ENCODE peak calls at places on chromosomes 2 and 18, in seven cellular contexts. One of them, this sample, is unnamed.

GRCh38 chr2:209323738-209324137 is 100.1 kb upstream of the MAP2 start:
- DNase-seq in A549: no peak
- DNase-seq in left lung: no peak
- DNase-seq in GM10248: no peak
- DNase-seq in AG10803: no peak
- DNase-seq in fibroblast of lung: no peak
- DNase-seq in AG04450: no peak
- DNase-seq in this sample: no peak

GRCh38 chr18:58805482-58806187 is 59.0 kb upstream of the ZNF532 start:
- DNase-seq in A549: no peak
- DNase-seq in left lung: no peak
- DNase-seq in GM10248: no peak
- DNase-seq in AG10803: no peak
- DNase-seq in fibroblast of lung: no peak
- DNase-seq in AG04450: no peak
- DNase-seq in this sample: no peak

GRCh38 chr2:30216157-30216556 is 15.2 kb upstream of the LBH start:
- DNase-seq in A549: no peak
- DNase-seq in left lung: no peak
- DNase-seq in GM10248: no peak
- DNase-seq in AG10803: peak
- DNase-seq in fibroblast of lung: no peak
- DNase-seq in AG04450: no peak
- DNase-seq in this sample: no peak

GRCh38 chr18:78676622-78677482 is 302.8 kb upstream of the SALL3 start:
- DNase-seq in A549: no peak
- DNase-seq in left lung: peak
- DNase-seq in GM10248: no peak
- DNase-seq in AG10803: no peak
- DNase-seq in fibroblast of lung: no peak
- DNase-seq in AG04450: no peak
- DNase-seq in this sample: no peak

GRCh38 chr2:116924509-116924908 is 890.0 kb upstream of the DDX18 start:
- DNase-seq in A549: no peak
- DNase-seq in left lung: no peak
- DNase-seq in GM10248: no peak
- DNase-seq in AG10803: no peak
- DNase-seq in fibroblast of lung: no peak
- DNase-seq in AG04450: no peak
- DNase-seq in this sample: no peak

GRCh38 chr2:230690439-230690838 is 22.2 kb upstream of the CAB39 start:
- DNase-seq in A549: no peak
- DNase-seq in left lung: no peak
- DNase-seq in GM10248: no peak
- DNase-seq in AG10803: peak
- DNase-seq in fibroblast of lung: peak
- DNase-seq in AG04450: no peak
- DNase-seq in this sample: no peak

GRCh38 chr18:50707841-50708240 is 112.0 kb downstream of the MRO start:
- DNase-seq in A549: no peak
- DNase-seq in left lung: no peak
- DNase-seq in GM10248: no peak
- DNase-seq in AG10803: peak
- DNase-seq in fibroblast of lung: no peak
- DNase-seq in AG04450: no peak
- DNase-seq in this sample: no peak

GRCh38 chr18:24016643-24017042 is 2.1 kb downstream of the TTC39C start:
- DNase-seq in A549: peak
- DNase-seq in left lung: no peak
- DNase-seq in GM10248: no peak
- DNase-seq in AG10803: no peak
- DNase-seq in fibroblast of lung: no peak
- DNase-seq in AG04450: no peak
- DNase-seq in this sample: no peak

GRCh38 chr2:160425394-160425793 is 68.2 kb downstream of the RBMS1 start:
- DNase-seq in A549: no peak
- DNase-seq in left lung: no peak
- DNase-seq in GM10248: no peak
- DNase-seq in AG10803: no peak
- DNase-seq in fibroblast of lung: peak
- DNase-seq in AG04450: no peak
- DNase-seq in this sample: no peak

GRCh38 chr18:77131100-77131651 is 1.4 kb downstream of the MBP start:
- DNase-seq in A549: no peak
- DNase-seq in left lung: peak
- DNase-seq in GM10248: peak
- DNase-seq in AG10803: no peak
- DNase-seq in fibroblast of lung: peak
- DNase-seq in AG04450: no peak
- DNase-seq in this sample: peak

GRCh38 chr18:75456277-75456676 is 28.8 kb upstream of the SMIM21 start:
- DNase-seq in A549: no peak
- DNase-seq in left lung: no peak
- DNase-seq in GM10248: no peak
- DNase-seq in AG10803: no peak
- DNase-seq in fibroblast of lung: no peak
- DNase-seq in AG04450: no peak
- DNase-seq in this sample: no peak

GRCh38 chr2:84971799-84972790 is 1.1 kb downstream of the KCMF1 start:
- DNase-seq in A549: peak
- DNase-seq in left lung: peak
- DNase-seq in GM10248: peak
- DNase-seq in AG10803: peak
- DNase-seq in fibroblast of lung: peak
- DNase-seq in AG04450: no peak
- DNase-seq in this sample: peak

GRCh38 chr2:176562359-176563043 is 293.3 kb downstream of the MTX2 start:
- DNase-seq in A549: peak
- DNase-seq in left lung: no peak
- DNase-seq in GM10248: no peak
- DNase-seq in AG10803: peak
- DNase-seq in fibroblast of lung: peak
- DNase-seq in AG04450: no peak
- DNase-seq in this sample: no peak

GRCh38 chr2:36290306-36290705 is 65.3 kb upstream of the CRIM1 start:
- DNase-seq in A549: peak
- DNase-seq in left lung: no peak
- DNase-seq in GM10248: no peak
- DNase-seq in AG10803: peak
- DNase-seq in fibroblast of lung: peak
- DNase-seq in AG04450: no peak
- DNase-seq in this sample: no peak

DNA sequence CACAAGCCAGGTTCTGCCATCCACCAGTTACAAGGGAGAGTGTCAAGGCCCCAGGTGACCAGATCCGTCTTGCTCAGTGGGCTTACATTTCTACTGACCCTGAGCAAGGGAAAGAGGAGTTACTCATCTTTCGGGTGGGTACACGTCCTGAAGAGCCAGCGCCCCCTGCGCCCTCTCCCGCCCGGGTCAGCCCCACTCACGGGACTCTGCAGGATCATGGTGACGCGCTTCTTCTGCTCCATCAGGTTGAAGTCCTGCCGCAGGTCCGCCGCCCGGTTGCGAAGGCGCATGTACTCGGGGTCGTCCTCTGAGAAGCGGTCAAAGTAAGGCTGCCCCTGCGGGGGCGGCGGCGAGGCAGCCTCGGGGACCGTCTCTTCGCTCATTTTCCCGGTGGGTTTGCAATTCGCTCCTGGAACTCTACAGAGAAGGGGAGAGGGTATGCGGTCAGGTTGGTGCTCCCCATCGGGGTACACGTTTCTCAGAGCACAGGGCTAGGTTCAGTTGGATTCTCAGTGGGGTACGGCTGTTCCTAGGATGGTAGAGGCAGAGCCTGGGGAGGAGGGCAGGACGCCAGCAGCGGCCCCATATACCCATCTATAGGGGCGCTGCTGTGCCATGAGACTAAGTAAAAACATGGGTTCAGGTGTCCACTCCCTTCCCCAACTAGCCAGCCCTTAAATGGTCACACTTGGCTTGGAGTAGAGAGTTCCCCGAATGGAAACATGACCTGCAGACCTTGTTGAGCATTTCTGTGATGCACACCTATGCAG is 61.8 kb downstream of the ADD2 start:
- DNase-seq in A549: no peak
- DNase-seq in left lung: no peak
- DNase-seq in GM10248: no peak
- DNase-seq in AG10803: no peak
- DNase-seq in fibroblast of lung: no peak
- DNase-seq in AG04450: no peak
- DNase-seq in this sample: no peak
- TF ChIP-seq CTCF in A549: no peak
- TF ChIP-seq CTCF in left lung: no peak
- TF ChIP-seq CTCF in GM10248: no peak
- TF ChIP-seq CTCF in AG10803: no peak
- TF ChIP-seq CTCF in fibroblast of lung: no peak
- TF ChIP-seq CTCF in AG04450: no peak
- TF ChIP-seq CTCF in this sample: no peak

GRCh38 chr2:98730053-98730850 is 680 bp downstream of the MGAT4A start:
- DNase-seq in A549: peak
- DNase-seq in left lung: peak
- DNase-seq in GM10248: no peak
- DNase-seq in AG10803: no peak
- DNase-seq in fibroblast of lung: no peak
- DNase-seq in AG04450: no peak
- DNase-seq in this sample: peak

GRCh38 chr2:98731709-98732349 is 897 bp upstream of the MGAT4A start:
- DNase-seq in A549: no peak
- DNase-seq in left lung: no peak
- DNase-seq in GM10248: no peak
- DNase-seq in AG10803: no peak
- DNase-seq in fibroblast of lung: no peak
- DNase-seq in AG04450: no peak
- DNase-seq in this sample: no peak

GRCh38 chr2:98732430-98733051 is 1.6 kb upstream of the MGAT4A start:
- DNase-seq in A549: no peak
- DNase-seq in left lung: no peak
- DNase-seq in GM10248: no peak
- DNase-seq in AG10803: no peak
- DNase-seq in fibroblast of lung: no peak
- DNase-seq in AG04450: no peak
- DNase-seq in this sample: no peak

GRCh38 chr2:98729652-98730051 is 1.3 kb downstream of the MGAT4A start:
- DNase-seq in A549: no peak
- DNase-seq in left lung: no peak
- DNase-seq in GM10248: no peak
- DNase-seq in AG10803: no peak
- DNase-seq in fibroblast of lung: no peak
- DNase-seq in AG04450: no peak
- DNase-seq in this sample: no peak

DNA sequence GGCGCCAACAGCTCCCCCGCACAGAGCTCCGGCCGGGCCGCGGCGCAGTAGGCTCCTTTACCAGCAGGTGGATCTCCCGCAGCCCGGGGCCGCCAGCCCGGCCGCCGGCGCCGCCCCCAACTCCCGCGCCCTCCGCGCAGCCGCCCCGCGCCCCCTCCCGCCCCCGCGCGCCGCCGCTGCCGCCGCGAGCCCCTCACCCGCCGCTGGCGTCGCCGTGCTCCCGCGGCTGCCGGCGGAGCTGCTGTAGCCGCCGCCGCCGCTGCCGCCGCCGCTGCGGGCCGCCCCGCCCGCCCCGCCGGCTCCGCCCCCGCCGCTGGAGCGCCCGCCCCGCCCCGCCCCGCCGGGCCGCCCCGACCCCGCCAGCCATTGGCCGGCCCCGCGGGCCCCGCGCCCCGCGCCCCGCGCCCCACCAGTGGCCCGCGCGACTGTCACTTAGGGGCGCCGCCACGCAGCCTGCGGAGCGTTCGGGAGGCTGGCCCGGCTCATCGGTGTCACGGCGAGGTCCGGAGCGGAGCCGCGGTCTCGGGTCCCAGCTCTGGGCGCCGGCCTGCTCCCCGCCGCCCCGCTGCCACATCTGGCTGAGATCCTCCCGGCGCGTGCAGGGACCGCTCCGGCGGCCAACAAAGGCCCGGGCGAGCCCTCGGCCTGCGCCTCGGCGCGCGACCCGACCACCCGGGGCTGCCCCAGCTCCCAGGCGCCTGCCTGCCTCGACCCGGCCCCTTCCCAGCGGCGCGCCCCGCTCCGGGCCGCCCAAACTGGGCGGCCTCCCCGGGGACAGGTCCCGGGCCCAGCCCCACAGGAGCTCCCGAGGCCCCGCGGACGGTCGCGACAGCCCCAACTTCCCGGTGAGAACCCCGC is at the start of gene MGAT4A:
- DNase-seq in A549: peak
- DNase-seq in left lung: peak
- DNase-seq in GM10248: peak
- DNase-seq in AG10803: peak
- DNase-seq in fibroblast of lung: peak
- DNase-seq in AG04450: no peak
- DNase-seq in this sample: peak
- TF ChIP-seq CTCF in A549: no peak
- TF ChIP-seq CTCF in left lung: no peak
- TF ChIP-seq CTCF in GM10248: no peak
- TF ChIP-seq CTCF in AG10803: no peak
- TF ChIP-seq CTCF in fibroblast of lung: no peak
- TF ChIP-seq CTCF in AG04450: peak
- TF ChIP-seq CTCF in this sample: peak

GRCh38 chr2:237942512-237942897 is 24.3 kb upstream of the UBE2F start:
- DNase-seq in A549: no peak
- DNase-seq in left lung: no peak
- DNase-seq in GM10248: no peak
- DNase-seq in AG10803: no peak
- DNase-seq in fibroblast of lung: no peak
- DNase-seq in AG04450: no peak
- DNase-seq in this sample: no peak
- TF ChIP-seq CTCF in A549: no peak
- TF ChIP-seq CTCF in left lung: no peak
- TF ChIP-seq CTCF in GM10248: no peak
- TF ChIP-seq CTCF in AG10803: no peak
- TF ChIP-seq CTCF in fibroblast of lung: no peak
- TF ChIP-seq CTCF in AG04450: no peak
- TF ChIP-seq CTCF in this sample: no peak

DNA sequence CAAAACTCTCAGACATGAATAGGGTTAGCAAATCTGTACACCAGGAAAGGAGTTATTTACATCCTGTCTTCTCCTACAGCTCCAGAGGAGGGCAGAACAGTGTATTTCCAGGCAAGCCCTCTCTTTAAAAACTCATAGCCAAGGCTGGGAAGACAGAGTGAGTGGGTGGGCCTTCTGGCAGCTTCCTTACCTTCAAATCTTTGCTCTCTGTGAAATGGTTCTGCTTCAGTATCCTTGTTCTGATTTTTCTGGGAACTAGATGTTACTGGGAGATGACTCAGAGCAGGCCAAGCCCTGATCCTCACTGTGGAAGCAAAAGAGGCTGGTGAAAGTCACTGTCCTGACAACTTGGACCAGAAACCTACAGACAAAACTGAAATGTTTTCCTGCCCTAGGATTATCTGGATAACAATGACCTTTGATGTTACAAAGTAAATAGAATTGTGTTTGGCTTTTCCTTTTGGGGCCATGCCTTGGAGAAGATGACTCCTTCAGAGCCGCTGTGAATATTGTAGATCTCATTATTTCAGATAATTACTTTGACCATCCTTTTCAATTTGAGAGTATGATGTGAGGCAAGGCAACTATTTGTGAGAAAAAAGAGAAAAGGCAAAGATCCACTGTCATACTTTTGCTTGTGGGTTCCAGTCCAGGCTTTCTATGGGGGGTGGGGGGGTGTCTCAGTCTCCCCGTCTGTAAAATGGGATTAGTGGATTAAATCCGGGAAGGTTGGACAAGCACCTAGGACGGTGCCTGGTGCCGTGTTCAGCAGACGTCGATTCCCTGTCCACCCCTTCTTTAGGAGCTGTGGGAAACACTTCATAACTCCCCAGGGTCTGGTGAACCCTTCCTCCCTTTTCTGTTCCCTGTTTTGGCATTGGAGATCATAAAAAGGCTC is 644 bp upstream of the QPCT start:
- DNase-seq in A549: peak
- DNase-seq in left lung: no peak
- DNase-seq in GM10248: no peak
- DNase-seq in AG10803: peak
- DNase-seq in fibroblast of lung: peak
- DNase-seq in AG04450: no peak
- DNase-seq in this sample: no peak
- TF ChIP-seq CTCF in A549: peak
- TF ChIP-seq CTCF in left lung: no peak
- TF ChIP-seq CTCF in GM10248: no peak
- TF ChIP-seq CTCF in AG10803: peak
- TF ChIP-seq CTCF in fibroblast of lung: peak
- TF ChIP-seq CTCF in AG04450: peak
- TF ChIP-seq CTCF in this sample: peak